ENCODE peak calls at places on chromosome 10, in four cellular contexts. L is AG04450, J is ovary, B is fibroblast of lung. U is an unnamed sample.

GRCh38 chr10:71085689-71086438 is 126.5 kb upstream of the UNC5B start:
- DNase-seq in J (no peak), B (no peak), L (no peak), U (no peak)

GRCh38 chr10:108684431-108684830 is 1238.9 kb downstream of the XPNPEP1 start:
- DNase-seq in L (no peak), J (no peak), B (peak), U (no peak)

GRCh38 chr10:114779803-114780609 is 41.6 kb upstream of the FHIP2A start:
- DNase-seq in L (peak), B (peak), J (no peak), U (peak)

GRCh38 chr10:124740374-124741280 is 3.6 kb downstream of the FAM53B start:
- DNase-seq in B (peak), J (peak), L (no peak), U (peak)

GRCh38 chr10:74305730-74306129 is 154.7 kb downstream of the ADK start:
- DNase-seq in L (no peak), J (no peak), B (no peak), U (no peak)

GRCh38 chr10:101561068-101561915 is 26.8 kb downstream of the POLL start:
- DNase-seq in J (no peak), B (no peak), L (no peak), U (no peak)

GRCh38 chr10:120048358-120048757 is 155.8 kb downstream of the SEC23IP start:
- DNase-seq in J (no peak), L (no peak), B (no peak), U (peak)

GRCh38 chr10:77500754-77501151 is 136.9 kb downstream of the KCNMA1 start:
- DNase-seq in B (peak), J (no peak), L (no peak), U (no peak)

GRCh38 chr10:31142026-31142425 is 110.4 kb upstream of the ZNF438 start:
- DNase-seq in B (peak), L (no peak), J (no peak), U (no peak)

GRCh38 chr10:63491558-63492316 is 26.0 kb upstream of the JMJD1C start:
- DNase-seq in J (peak), B (peak), L (no peak), U (peak)

GRCh38 chr10:47326927-47327330 is 4.7 kb downstream of the GDF2 start:
- DNase-seq in J (no peak), L (no peak), B (no peak), U (no peak)

GRCh38 chr10:110529596-110530011 is 31.9 kb downstream of the DUSP5 start:
- DNase-seq in L (no peak), B (no peak), J (no peak), U (no peak)

GRCh38 chr10:103854687-103855423 is 521 bp downstream of the SH3PXD2A start:
- DNase-seq in J (peak), B (peak), L (no peak), U (no peak)

GRCh38 chr10:86340176-86340990 is 26.2 kb downstream of the GRID1 start:
- DNase-seq in J (no peak), L (no peak), B (no peak), U (no peak)

GRCh38 chr10:125158528-125159485 is 1.6 kb downstream of the CTBP2 start:
- DNase-seq in J (peak), B (peak), L (no peak), U (no peak)

GRCh38 chr10:75400163-75400768 is 1.3 kb downstream of the ZNF503 start:
- DNase-seq in B (peak), J (peak), L (no peak), U (no peak)

GRCh38 chr10:29618341-29619171 is 16.2 kb downstream of the SVIL start:
- DNase-seq in B (peak), L (no peak), J (peak), U (no peak)

GRCh38 chr10:86651021-86651471 is 3.3 kb upstream of the OPN4 start:
- DNase-seq in B (no peak), J (no peak), L (no peak), U (no peak)

GRCh38 chr10:120459185-120459584 is 2.2 kb downstream of the PLPP4 start:
- DNase-seq in L (no peak), B (peak), J (no peak), U (no peak)

GRCh38 chr10:95451150-95451549 is 110.0 kb downstream of the SORBS1 start:
- DNase-seq in B (peak), J (no peak), L (no peak), U (no peak)

GRCh38 chr10:71075066-71075758 is 137.2 kb upstream of the UNC5B start:
- DNase-seq in L (no peak), J (no peak), B (no peak), U (peak)

GRCh38 chr10:108469940-108470339 is 1305.4 kb upstream of the SORCS1 start:
- DNase-seq in B (no peak), L (no peak), J (no peak), U (no peak)

GRCh38 chr10:126731613-126731995 is 61.1 kb upstream of the C10orf90 start:
- DNase-seq in B (no peak), L (no peak), J (no peak), U (no peak)

GRCh38 chr10:11823989-11824346 is 812 bp downstream of the PROSER2 start:
- DNase-seq in J (no peak), L (no peak), B (peak), U (no peak)

GRCh38 chr10:43892062-43892765 is 243.5 kb upstream of the ZNF32 start:
- DNase-seq in B (peak), L (no peak), J (no peak), U (no peak)

GRCh38 chr10:117175901-117176534 is 21.3 kb upstream of the KCNK18 start:
- DNase-seq in L (peak), B (peak), J (peak), U (peak)

GRCh38 chr10:46251857-46252847 is 34.6 kb upstream of the ANTXRL start:
- DNase-seq in J (no peak), B (no peak), L (no peak), U (no peak)

GRCh38 chr10:118723467-118723866 is 31.3 kb downstream of the CACUL1 start:
- DNase-seq in L (no peak), J (no peak), B (peak), U (no peak)

GRCh38 chr10:104123397-104123796 is 1.4 kb downstream of the SFR1 start:
- DNase-seq in B (no peak), J (no peak), L (no peak), U (peak)

GRCh38 chr10:105146436-105146835 is 505.3 kb downstream of the SORCS3 start:
- DNase-seq in L (no peak), B (peak), J (no peak), U (no peak)

GRCh38 chr10:29304259-29305030 is 15.6 kb downstream of the LYZL1 start:
- DNase-seq in B (peak), L (peak), J (peak), U (peak)

GRCh38 chr10:43212043-43212721 is 54.7 kb downstream of the RASGEF1A start:
- DNase-seq in J (no peak), L (no peak), B (no peak), U (peak)

GRCh38 chr10:3467052-3467906 is 294.7 kb upstream of the PITRM1 start:
- DNase-seq in J (peak), B (peak), L (peak), U (peak)

GRCh38 chr10:34906021-34906965 is 91.2 kb upstream of the PARD3 start:
- DNase-seq in L (no peak), J (no peak), B (peak), U (peak)

GRCh38 chr10:17282311-17282710 is 54.3 kb downstream of the VIM start:
- DNase-seq in J (no peak), B (no peak), L (no peak), U (no peak)
- H3K27ac ChIP-seq in J (no peak), B (no peak), L (no peak), U (no peak)

GRCh38 chr10:80453715-80454525 is at the start of gene TSPAN14:
- DNase-seq in J (peak), B (peak), L (peak), U (peak)
- TF ChIP-seq CTCF in J (no peak), B (no peak), L (no peak), U (no peak)

GRCh38 chr10:127892743-127893142 is at the start of gene CLRN3:
- DNase-seq in B (no peak), L (no peak), J (no peak), U (no peak)
- H3K27ac ChIP-seq in B (no peak), L (no peak), J (no peak), U (no peak)

GRCh38 chr10:130074639-130075038 is 36.0 kb downstream of the C10orf143 start:
- DNase-seq in B (no peak), L (no peak), J (no peak), U (no peak)
- TF ChIP-seq CTCF in B (no peak), L (no peak), J (no peak), U (peak)

GRCh38 chr10:128623776-128624175 is 497.6 kb upstream of the MKI67 start:
- DNase-seq in B (no peak), L (no peak), J (no peak), U (no peak)
- H3K27ac ChIP-seq in B (no peak), L (no peak), J (no peak), U (no peak)

U was measured in foreskin keratinocyte.